ENCODE peak calls at places on chromosomes 13 and 19, in four cellular contexts. R is PC-3, O is neural progenitor cell, E is OCI-LY7. A is an unnamed sample. For H3K4me1, the result is how much of the 10 kb centered on the place peaks cover.

GRCh38 chr19:751501-752341 is 809 bp downstream of the MISP start:
- DNase-seq in R (peak), O (no peak), E (no peak), A (peak)

GRCh38 chr13:35499131-35500051 is 22.9 kb upstream of the MAB21L1 start:
- DNase-seq in R (no peak), O (peak), E (no peak), A (no peak)

GRCh38 chr13:38180100-38180499 is 169.6 kb upstream of the UFM1 start:
- DNase-seq in R (peak), O (no peak), E (no peak), A (peak)

GRCh38 chr19:42242071-42242511 is 311 bp downstream of the GSK3A start:
- DNase-seq in R (no peak), O (no peak), E (peak), A (peak)

GRCh38 chr13:45863716-45864590 is 12.4 kb upstream of the SIAH3 start:
- DNase-seq in R (no peak), O (peak), E (no peak), A (no peak)

GRCh38 chr19:45637890-45638667 is 1.1 kb downstream of the EML2 start:
- DNase-seq in R (no peak), O (no peak), E (no peak), A (peak)

GRCh38 chr19:48618278-48618915 is 581 bp downstream of the RPL18 start:
- DNase-seq in R (no peak), O (no peak), E (no peak), A (peak)

GRCh38 chr13:106186366-106187030 is 349.0 kb downstream of the EFNB2 start:
- DNase-seq in R (no peak), O (no peak), E (no peak), A (peak)

GRCh38 chr13:59458908-59459579 is 704.7 kb downstream of the DIAPH3 start:
- DNase-seq in R (peak), O (peak), E (no peak), A (peak)

GRCh38 chr19:38908854-38909253 is 3.1 kb downstream of the CCER2 start:
- DNase-seq in R (no peak), O (no peak), E (no peak), A (no peak)

GRCh38 chr13:97499181-97499580 is 65.2 kb downstream of the RAP2A start:
- DNase-seq in R (peak), O (no peak), E (no peak), A (no peak)

GRCh38 chr13:75934889-75935288 is 298.8 kb downstream of the LMO7 start:
- DNase-seq in R (peak), O (no peak), E (no peak), A (peak)

GRCh38 chr19:43527860-43528622 is 1.0 kb upstream of the ETHE1 start:
- DNase-seq in R (peak), O (no peak), E (no peak), A (peak)

GRCh38 chr19:43526884-43527859 is at the start of gene ETHE1:
- DNase-seq in R (peak), O (peak), E (peak), A (peak)

GRCh38 chr19:43522929-43523328 is 4.1 kb downstream of the ETHE1 start:
- DNase-seq in R (no peak), O (no peak), E (no peak), A (no peak)

GRCh38 chr19:43525836-43526771 is 897 bp downstream of the ETHE1 start:
- DNase-seq in R (peak), O (peak), E (no peak), A (peak)

GRCh38 chr19:43524922-43525835 is 1.8 kb downstream of the ETHE1 start:
- DNase-seq in R (peak), O (peak), E (no peak), A (peak)
- H3K4me1 ChIP-seq in R (under half), O (under half), E (under half), A (under half)

GRCh38 chr19:21130097-21130775 is 11.6 kb upstream of the ZNF431 start:
- DNase-seq in R (peak), O (no peak), E (no peak), A (no peak)
- TF ChIP-seq EZH2phosphoT487 in R (no peak), O (no peak), E (no peak), A (no peak)

GRCh38 chr13:54357284-54357933 is 1328.8 kb downstream of the OLFM4 start:
- DNase-seq in R (no peak), O (peak), E (no peak), A (no peak)
- H3K4me2 ChIP-seq in R (no peak), O (peak), E (no peak), A (no peak)

GRCh38 chr19:46946611-46947238 is 72.9 kb upstream of the NPAS1 start:
- DNase-seq in R (no peak), O (no peak), E (no peak), A (no peak)

GRCh38 chr19:46945668-46946067 is 74.0 kb upstream of the NPAS1 start:
- DNase-seq in R (no peak), O (no peak), E (no peak), A (peak)

GRCh38 chr19:46944918-46945628 is 74.6 kb upstream of the NPAS1 start:
- DNase-seq in R (no peak), O (peak), E (no peak), A (peak)

GRCh38 chr19:46944123-46944718 is 75.4 kb upstream of the NPAS1 start:
- DNase-seq in R (no peak), O (no peak), E (no peak), A (no peak)

DNA sequence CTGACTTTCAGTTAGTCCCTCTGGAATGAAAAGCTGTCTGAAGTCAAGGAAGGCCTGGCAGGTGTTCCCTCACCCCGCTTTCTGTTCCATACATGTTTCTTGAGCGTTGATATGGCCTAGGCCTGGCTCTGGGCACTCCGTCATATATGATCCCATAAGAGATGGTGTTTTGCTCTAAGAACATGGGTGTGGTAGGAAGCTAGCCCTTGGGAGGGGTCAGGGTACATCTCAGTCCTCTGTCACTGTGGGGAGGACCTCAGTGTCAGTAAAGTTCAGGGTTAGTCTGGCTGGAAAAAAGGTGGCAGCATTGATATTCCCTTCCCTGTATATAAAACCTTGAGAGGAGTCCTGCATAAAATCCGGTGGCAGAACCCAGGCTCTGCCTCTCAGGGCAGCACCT is 73.5 kb upstream of the NPAS1 start:
- DNase-seq in R (no peak), O (no peak), E (no peak), A (no peak)
- H3K4me1 ChIP-seq in R (under half), O (under half), E (under half), A (under half)

GRCh38 chr19:2693492-2693891 is 9.0 kb downstream of the GNG7 start:
- DNase-seq in R (no peak), O (no peak), E (no peak), A (no peak)
- TF ChIP-seq EZH2phosphoT487 in R (no peak), O (no peak), E (no peak), A (no peak)

GRCh38 chr13:44364601-44365000 is 9.0 kb upstream of the SERP2 start:
- DNase-seq in R (peak), O (peak), E (no peak), A (peak)
- H3K4me2 ChIP-seq in R (peak), O (peak), E (no peak), A (peak)

GRCh38 chr19:20269461-20269860 is 102.4 kb downstream of the ZNF486 start:
- DNase-seq in R (no peak), O (no peak), E (no peak), A (no peak)
- H3K4me1 ChIP-seq in R (under half), O (under half), E (half or more), A (under half)

GRCh38 chr19:51688665-51689571 is 4.2 kb upstream of the SPACA6 start:
- DNase-seq in R (peak), O (peak), E (no peak), A (peak)

GRCh38 chr19:51689751-51690358 is 3.3 kb upstream of the SPACA6 start:
- DNase-seq in R (no peak), O (peak), E (no peak), A (peak)

GRCh38 chr19:51691122-51692064 is 1.7 kb upstream of the SPACA6 start:
- DNase-seq in R (no peak), O (peak), E (no peak), A (peak)

GRCh38 chr19:51692065-51692915 is 840 bp upstream of the SPACA6 start:
- DNase-seq in R (no peak), O (no peak), E (no peak), A (no peak)

DNA sequence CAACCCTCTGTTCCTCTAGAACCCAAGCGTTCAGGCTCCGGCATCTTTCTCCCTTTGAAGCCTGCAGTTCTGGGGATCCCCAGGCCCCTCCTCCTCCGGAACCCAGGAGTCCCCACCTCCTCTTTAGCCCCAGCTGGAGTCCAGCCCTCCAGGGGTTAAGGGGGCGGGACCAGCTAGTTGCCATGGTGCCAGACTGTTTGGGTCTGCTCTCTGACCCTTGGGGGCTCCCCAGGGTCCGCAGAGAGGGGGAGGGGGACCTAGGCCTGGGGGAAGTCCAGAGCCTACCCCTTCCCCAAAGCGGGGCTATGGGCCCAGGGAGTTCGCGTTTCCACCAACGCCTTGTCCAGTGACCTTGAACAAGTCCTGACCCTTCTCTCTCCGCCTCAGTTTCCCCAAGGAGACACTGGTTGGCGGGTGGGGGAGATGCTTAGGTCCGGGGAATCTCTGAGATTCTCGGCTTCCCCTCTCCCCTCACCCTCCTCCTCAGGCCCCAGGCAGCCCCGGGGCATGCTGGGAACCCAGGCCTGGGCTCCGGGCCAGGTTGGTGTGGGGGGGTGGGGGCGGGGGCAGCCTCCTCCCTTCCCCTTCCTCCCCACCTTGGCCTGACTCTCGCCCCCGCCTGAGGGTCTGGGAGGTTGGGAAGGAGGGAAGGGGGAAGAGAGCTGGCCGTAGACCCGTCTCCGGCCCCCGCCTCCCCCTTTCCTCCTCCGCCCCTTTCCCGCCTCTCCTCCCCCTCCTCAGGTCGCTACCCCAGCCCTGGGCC is 2.6 kb upstream of the SPACA6 start:
- DNase-seq in R (peak), O (peak), E (peak), A (peak)
- TF ChIP-seq EZH2phosphoT487 in R (no peak), O (no peak), E (no peak), A (no peak)